ENCODE peak calls at places on chromosome 4, in six cellular contexts. I, R, X, B, G and A are unnamed samples. For H3K4me1, the result is how much of the 10 kb centered on the place peaks cover.

GRCh38 chr4:112766422-112766821 is 129.5 kb downstream of the LARP7 start:
- DNase-seq in I (no peak), R (peak), X (no peak), B (peak), G (no peak), A (no peak)

GRCh38 chr4:55312491-55313101 is 33.4 kb upstream of the SRD5A3 start:
- DNase-seq in I (peak), R (peak), X (peak), B (peak), G (no peak), A (peak)

GRCh38 chr4:25861422-25861926 is 1.3 kb downstream of the SEL1L3 start:
- DNase-seq in I (no peak), R (peak), X (no peak), B (no peak), G (no peak), A (no peak)

GRCh38 chr4:108730579-108730978 is 32.3 kb downstream of the ETNPPL start:
- DNase-seq in I (no peak), R (no peak), X (no peak), B (no peak), G (no peak), A (no peak)

GRCh38 chr4:30837131-30837539 is 117.0 kb downstream of the PCDH7 start:
- DNase-seq in I (no peak), R (no peak), X (peak), B (peak), G (no peak), A (no peak)

GRCh38 chr4:140071806-140072205 is 82.2 kb downstream of the MAML3 start:
- DNase-seq in I (no peak), R (no peak), X (no peak), B (no peak), G (no peak), A (no peak)

GRCh38 chr4:1246111-1246881 is 2.6 kb downstream of the CTBP1 start:
- DNase-seq in I (peak), R (no peak), X (no peak), B (no peak), G (peak), A (no peak)

GRCh38 chr4:112519689-112520597 is 4.0 kb upstream of the NEUROG2 start:
- DNase-seq in I (peak), R (no peak), X (no peak), B (peak), G (no peak), A (no peak)

GRCh38 chr4:164926301-164926700 is 49.3 kb downstream of the APELA start:
- DNase-seq in I (no peak), R (no peak), X (no peak), B (no peak), G (no peak), A (no peak)

GRCh38 chr4:8087921-8088495 is 70.6 kb downstream of the ABLIM2 start:
- DNase-seq in I (no peak), R (no peak), X (no peak), B (no peak), G (no peak), A (no peak)

GRCh38 chr4:161799687-161800086 is 364.1 kb downstream of the FSTL5 start:
- DNase-seq in I (no peak), R (peak), X (no peak), B (no peak), G (no peak), A (no peak)

GRCh38 chr4:115145393-115146160 is 32.2 kb upstream of the NDST4 start:
- DNase-seq in I (no peak), R (no peak), X (no peak), B (no peak), G (no peak), A (no peak)

GRCh38 chr4:66574145-66574978 is 904.1 kb upstream of the EPHA5 start:
- DNase-seq in I (no peak), R (peak), X (no peak), B (peak), G (no peak), A (no peak)

GRCh38 chr4:168604496-168605373 is 107.9 kb downstream of the PALLD start:
- DNase-seq in I (no peak), R (peak), X (peak), B (peak), G (no peak), A (no peak)

GRCh38 chr4:182569561-182569960 is 326.4 kb downstream of the TENM3 start:
- DNase-seq in I (no peak), R (no peak), X (no peak), B (no peak), G (no peak), A (no peak)

GRCh38 chr4:114180481-114180880 is 201.0 kb upstream of the ARSJ start:
- DNase-seq in I (no peak), R (peak), X (peak), B (peak), G (no peak), A (peak)

GRCh38 chr4:5391492-5391891 is 316.9 kb downstream of the EVC2 start:
- DNase-seq in I (no peak), R (no peak), X (no peak), B (no peak), G (no peak), A (no peak)

GRCh38 chr4:46676364-46676763 is 232.7 kb downstream of the COX7B2 start:
- DNase-seq in I (no peak), R (no peak), X (no peak), B (peak), G (no peak), A (no peak)

GRCh38 chr4:158936238-158936637 is 166.6 kb upstream of the RAPGEF2 start:
- DNase-seq in I (no peak), R (no peak), X (no peak), B (no peak), G (no peak), A (no peak)

GRCh38 chr4:89572224-89572858 is 264.6 kb downstream of the SNCA start:
- DNase-seq in I (no peak), R (no peak), X (no peak), B (peak), G (no peak), A (no peak)

GRCh38 chr4:147901388-147901787 is 169.5 kb downstream of the ARHGAP10 start:
- DNase-seq in I (no peak), R (no peak), X (no peak), B (no peak), G (no peak), A (no peak)

GRCh38 chr4:26330186-26330787 is 9.5 kb downstream of the RBPJ start:
- DNase-seq in I (peak), R (peak), X (peak), B (peak), G (peak), A (no peak)

GRCh38 chr4:30460818-30461217 is 259.4 kb upstream of the PCDH7 start:
- DNase-seq in I (no peak), R (no peak), X (no peak), B (peak), G (no peak), A (no peak)

GRCh38 chr4:75924309-75924708 is 16.5 kb downstream of the NAAA start:
- DNase-seq in I (no peak), R (no peak), X (no peak), B (no peak), G (no peak), A (no peak)

GRCh38 chr4:156677136-156677535 is 294.5 kb downstream of the PDGFC start:
- DNase-seq in I (peak), R (peak), X (peak), B (peak), G (peak), A (peak)

GRCh38 chr4:158446106-158446505 is 75.6 kb upstream of the RXFP1 start:
- DNase-seq in I (no peak), R (peak), X (no peak), B (no peak), G (no peak), A (no peak)

GRCh38 chr4:88865051-88865450 is 167.4 kb upstream of the NAP1L5 start:
- DNase-seq in I (no peak), R (no peak), X (no peak), B (no peak), G (no peak), A (no peak)

GRCh38 chr4:22859318-22859717 is 166.6 kb downstream of the GBA3 start:
- DNase-seq in I (no peak), R (no peak), X (no peak), B (no peak), G (no peak), A (no peak)

GRCh38 chr4:121229993-121230392 is 65.9 kb upstream of the TNIP3 start:
- DNase-seq in I (no peak), R (no peak), X (no peak), B (no peak), G (no peak), A (no peak)

GRCh38 chr4:137393043-137393442 is 139.3 kb downstream of the PCDH18 start:
- DNase-seq in I (peak), R (no peak), X (no peak), B (no peak), G (no peak), A (no peak)

DNA sequence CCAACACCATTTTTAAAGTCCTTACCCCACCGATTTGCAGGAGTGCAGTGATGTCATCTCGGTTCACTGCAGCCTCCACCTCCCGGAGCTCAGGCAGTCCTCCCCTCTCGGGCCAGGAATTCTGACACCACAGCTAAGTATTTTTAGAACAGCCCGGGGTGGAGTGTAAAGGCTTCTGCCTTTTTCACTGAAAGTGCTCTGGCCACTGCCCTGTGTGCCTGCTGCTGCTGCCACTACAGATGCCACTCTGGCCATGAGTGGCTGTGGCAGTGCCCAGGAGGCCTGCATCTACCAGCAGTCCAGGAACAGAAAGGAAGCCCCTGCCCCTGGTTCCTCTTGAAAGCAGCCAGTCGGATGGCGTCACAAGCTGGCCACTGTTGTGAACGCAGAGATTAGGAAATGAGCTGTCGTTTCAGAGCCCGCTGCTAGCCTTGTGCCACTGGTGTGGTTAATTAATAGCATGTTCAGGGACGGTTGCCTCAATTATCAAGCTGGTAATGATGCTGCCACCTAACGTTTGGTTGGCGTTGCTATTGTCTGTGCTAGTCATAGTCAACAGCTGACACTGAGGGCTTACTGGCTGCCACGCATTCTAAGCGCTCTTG is 23.6 kb upstream of the TBC1D14 start:
- DNase-seq in I (no peak), R (peak), X (no peak), B (peak), G (no peak), A (no peak)
- TF ChIP-seq CTCF in I (no peak), R (peak), X (peak), B (peak), G (no peak), A (peak)

GRCh38 chr4:78237360-78237759 is 180.2 kb downstream of the FRAS1 start:
- DNase-seq in I (peak), R (no peak), X (no peak), B (no peak), G (no peak), A (no peak)
- TF ChIP-seq REST in I (no peak), R (no peak), X (no peak), B (no peak), G (no peak), A (no peak)

GRCh38 chr4:91089194-91089593 is 962.0 kb downstream of the CCSER1 start:
- DNase-seq in I (no peak), R (no peak), X (no peak), B (no peak), G (no peak), A (no peak)

GRCh38 chr4:91087743-91088142 is 960.5 kb downstream of the CCSER1 start:
- DNase-seq in I (no peak), R (no peak), X (no peak), B (no peak), G (no peak), A (no peak)

DNA sequence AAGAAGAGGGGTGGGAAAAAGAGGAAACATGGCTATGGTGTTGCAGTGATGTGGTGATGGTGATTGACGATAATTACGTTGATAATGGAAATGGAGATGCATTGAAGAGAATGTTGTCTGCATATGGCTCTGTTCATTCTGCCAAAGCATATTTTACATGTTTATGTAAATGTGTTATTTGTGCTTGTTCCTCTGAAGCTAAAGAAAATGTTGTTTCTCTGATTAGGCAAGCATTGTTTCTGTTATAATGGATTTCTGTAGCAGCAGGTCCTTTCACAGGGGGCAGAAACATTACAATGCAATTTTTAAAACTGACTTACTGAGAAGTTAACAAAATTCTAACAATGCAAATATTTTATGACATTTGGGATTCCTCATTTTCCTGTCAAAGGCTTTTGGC is 958.8 kb downstream of the CCSER1 start:
- DNase-seq in I (no peak), R (no peak), X (no peak), B (peak), G (no peak), A (no peak)
- H3K4me1 ChIP-seq in I (under half), R (under half), X (under half), B (under half), G (under half), A (under half)

DNA sequence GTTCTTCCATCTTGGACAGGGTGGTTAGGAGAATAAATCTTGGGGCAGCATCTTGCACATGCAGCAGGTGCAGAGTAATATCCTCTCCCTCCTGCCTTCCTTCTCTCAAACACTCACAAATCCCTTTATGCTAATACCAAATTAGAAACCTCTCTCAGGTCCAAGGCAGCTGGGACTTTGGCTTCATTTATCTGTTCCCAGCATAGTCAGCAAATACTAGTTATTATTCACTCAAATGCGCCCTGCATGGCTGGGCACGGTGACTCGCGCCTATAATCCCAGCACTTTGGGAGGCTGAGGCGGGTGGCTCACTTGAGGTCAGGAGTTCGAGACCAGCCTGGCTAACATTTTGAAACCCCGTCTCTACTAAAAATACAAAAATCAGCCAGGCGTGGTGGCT is 156.0 kb upstream of the GALNT7 start:
- DNase-seq in I (no peak), R (no peak), X (no peak), B (no peak), G (no peak), A (no peak)
- TF ChIP-seq CTCF in I (no peak), R (no peak), X (no peak), B (no peak), G (no peak), A (no peak)

GRCh38 chr4:107255596-107255995 is 219.5 kb upstream of the DKK2 start:
- DNase-seq in I (no peak), R (no peak), X (no peak), B (no peak), G (no peak), A (no peak)

GRCh38 chr4:107258359-107258758 is 222.2 kb upstream of the DKK2 start:
- DNase-seq in I (no peak), R (no peak), X (no peak), B (no peak), G (no peak), A (no peak)

GRCh38 chr4:107265859-107266258 is 229.7 kb upstream of the DKK2 start:
- DNase-seq in I (no peak), R (no peak), X (no peak), B (no peak), G (no peak), A (no peak)

GRCh38 chr4:107261241-107261874 is 225.2 kb upstream of the DKK2 start:
- DNase-seq in I (no peak), R (no peak), X (no peak), B (no peak), G (no peak), A (no peak)
- TF ChIP-seq REST in I (no peak), R (no peak), X (no peak), B (no peak), G (no peak), A (no peak)

DNA sequence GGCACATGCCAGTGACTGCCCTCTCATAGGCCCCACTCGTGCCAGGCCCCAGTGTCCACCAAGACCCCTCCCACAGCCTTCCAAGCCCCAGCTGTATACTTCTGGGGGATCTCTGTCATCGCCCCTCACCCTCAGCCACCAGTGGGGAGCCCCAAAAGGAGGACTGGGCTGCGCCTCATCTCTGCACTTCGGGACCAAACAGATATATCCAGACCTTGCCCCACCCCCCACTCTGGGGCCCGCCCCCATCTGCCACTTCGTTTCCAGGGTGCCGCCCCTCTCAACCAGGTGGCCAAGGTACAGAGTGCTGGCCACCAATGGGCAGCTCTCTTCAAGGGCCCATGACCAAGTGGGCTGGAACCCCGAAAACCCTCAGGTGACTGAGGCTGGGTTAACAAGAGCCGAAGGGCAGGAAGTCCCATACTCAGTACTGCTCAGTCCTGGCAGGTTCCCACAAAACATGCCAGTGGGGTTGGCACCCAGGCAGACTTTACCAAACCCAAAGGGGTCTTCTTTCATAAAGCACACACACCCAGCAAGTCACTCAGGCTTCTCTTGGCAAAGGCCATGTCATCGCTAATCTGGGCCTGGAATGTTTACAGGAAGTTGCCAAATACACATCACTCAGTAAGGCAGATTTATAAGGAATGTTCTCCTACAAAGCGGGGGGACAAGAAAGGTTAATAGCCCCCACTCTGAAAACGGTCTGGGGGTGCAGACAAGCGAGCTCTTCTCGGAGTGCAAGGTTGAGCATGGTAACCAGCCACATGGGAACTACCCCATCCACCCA is 4.4 kb downstream of the ZFYVE28 start:
- DNase-seq in I (no peak), R (no peak), X (no peak), B (peak), G (peak), A (no peak)
- H3K4me1 ChIP-seq in I (under half), R (under half), X (under half), B (under half), G (half or more), A (under half)

GRCh38 chr4:20301161-20301560 is 49.5 kb downstream of the SLIT2 start:
- DNase-seq in I (no peak), R (no peak), X (no peak), B (no peak), G (no peak), A (no peak)

GRCh38 chr4:20297800-20298199 is 46.1 kb downstream of the SLIT2 start:
- DNase-seq in I (no peak), R (no peak), X (no peak), B (no peak), G (no peak), A (no peak)

GRCh38 chr4:20297246-20297645 is 45.5 kb downstream of the SLIT2 start:
- DNase-seq in I (no peak), R (no peak), X (no peak), B (no peak), G (no peak), A (no peak)

GRCh38 chr4:20298986-20299385 is 47.3 kb downstream of the SLIT2 start:
- DNase-seq in I (no peak), R (no peak), X (no peak), B (no peak), G (no peak), A (no peak)

DNA sequence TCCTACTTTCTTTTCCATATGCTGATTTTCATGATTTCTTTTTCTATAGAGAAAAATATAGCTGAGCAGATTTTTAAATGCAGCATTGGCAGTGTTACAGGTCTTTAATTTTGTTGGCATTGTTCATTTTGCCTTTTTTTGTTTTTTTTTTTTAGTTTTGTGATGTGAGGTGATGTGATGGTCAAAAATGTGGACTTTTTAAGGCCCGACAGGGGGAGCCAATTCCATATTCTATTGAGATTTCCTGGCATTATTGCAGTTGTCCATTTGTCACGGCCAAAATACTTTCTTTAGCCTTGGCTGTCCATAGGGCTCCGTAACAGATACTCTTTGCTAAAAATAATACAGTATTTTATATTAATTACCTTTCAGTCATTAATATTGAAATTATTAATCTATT is 47.8 kb downstream of the SLIT2 start:
- DNase-seq in I (peak), R (peak), X (peak), B (peak), G (peak), A (no peak)
- TF ChIP-seq CTCF in I (peak), R (no peak), X (peak), B (peak), G (no peak), A (peak)